ENCODE peak calls at places on chromosomes 6 and 20, in ten cellular contexts. I, M, G, F, C, B, L, Y, Q and O are unnamed samples.

GRCh38 chr6:118562959-118563358 is 14.9 kb downstream of the PLN start:
- DNase-seq in C (no peak), I (no peak), Q (no peak), M (peak; percentile 58), B (no peak), F (no peak), G (no peak), L (peak; percentile 64), Y (no peak), O (no peak)

GRCh38 chr6:152605901-152606390 is 31.2 kb downstream of the SYNE1 start:
- DNase-seq in I (no peak), G (no peak), Y (no peak), F (no peak), B (no peak), M (no peak), Q (no peak), L (peak; percentile 24), C (no peak), O (no peak)

GRCh38 chr6:87742106-87742505 is 40.1 kb upstream of the AKIRIN2 start:
- DNase-seq in Y (peak; percentile 80), I (peak; percentile 25), B (no peak), L (no peak), C (no peak), Q (no peak), G (peak; percentile 40), F (peak; percentile 13), M (no peak), O (no peak)

GRCh38 chr6:69917834-69918233 is 51.5 kb downstream of the COL19A1 start:
- DNase-seq in Q (no peak), B (no peak), G (no peak), F (no peak), I (no peak), C (peak; percentile 79), Y (no peak), M (peak; percentile 72), L (peak; percentile 81), O (no peak)

GRCh38 chr6:107819976-107820551 is 4.0 kb downstream of the SCML4 start:
- DNase-seq in I (no peak), C (no peak), B (no peak), M (peak; percentile 39), G (no peak), Y (no peak), Q (no peak), F (no peak), L (no peak), O (no peak)

GRCh38 chr6:31420546-31420945 is 17.2 kb downstream of the MICA start:
- DNase-seq in F (no peak), Y (no peak), C (no peak), L (no peak), B (no peak), Q (no peak), G (no peak), M (no peak), I (no peak), O (no peak)

GRCh38 chr6:146594495-146594894 is 4.3 kb upstream of the ADGB start:
- DNase-seq in G (no peak), L (no peak), Y (no peak), F (no peak), I (no peak), B (no peak), Q (no peak), C (no peak), M (no peak), O (no peak)

GRCh38 chr6:139050770-139051313 is 22.3 kb downstream of the ABRACL start:
- DNase-seq in Q (no peak), M (no peak), C (no peak), I (no peak), Y (no peak), G (no peak), L (no peak), F (no peak), B (peak; percentile 16), O (no peak)

GRCh38 chr20:38065764-38066375 is 32.3 kb downstream of the RPRD1B start:
- DNase-seq in G (no peak), Q (no peak), B (no peak), I (no peak), Y (no peak), F (no peak), M (no peak), L (no peak), C (no peak), O (no peak)

GRCh38 chr6:113137411-113137810 is 719.7 kb upstream of the MARCKS start:
- DNase-seq in F (no peak), G (no peak), Q (no peak), L (peak; percentile 71), B (peak; percentile 20), M (peak; percentile 41), C (no peak), I (no peak), Y (peak; percentile 77), O (no peak)

GRCh38 chr20:16761305-16761829 is 13.2 kb downstream of the OTOR start:
- DNase-seq in C (peak; percentile 42), G (peak; percentile 43), Q (peak; percentile 12), L (peak; percentile 67), M (peak; percentile 67), F (no peak), B (peak; percentile 49), Y (no peak), I (peak; percentile 24), O (peak; percentile 1)

GRCh38 chr20:23415958-23416583 is 5.2 kb downstream of the NAPB start:
- DNase-seq in C (no peak), F (no peak), B (no peak), Y (no peak), I (no peak), Q (no peak), M (peak; percentile 38), L (no peak), G (no peak), O (no peak)

GRCh38 chr6:156762547-156762946 is 14.6 kb upstream of the ARID1B start:
- DNase-seq in L (no peak), M (no peak), F (no peak), B (no peak), Y (no peak), I (no peak), G (no peak), C (no peak), Q (no peak), O (no peak)

GRCh38 chr6:106488494-106489369 is 128.2 kb downstream of the CRYBG1 start:
- DNase-seq in C (no peak), L (peak; percentile 73), I (no peak), Q (no peak), G (no peak), B (no peak), F (no peak), Y (no peak), M (peak; percentile 18), O (no peak)

GRCh38 chr6:53811746-53812145 is 16.9 kb downstream of the LRRC1 start:
- DNase-seq in F (no peak), B (no peak), Y (no peak), I (no peak), L (no peak), C (no peak), Q (no peak), G (no peak), M (no peak), O (no peak)

GRCh38 chr20:20897922-20898321 is 185.5 kb upstream of the RALGAPA2 start:
- DNase-seq in Q (no peak), B (no peak), G (no peak), I (no peak), L (no peak), C (no peak), Y (no peak), F (no peak), M (no peak), O (no peak)

GRCh38 chr20:48178607-48179006 is 393.3 kb upstream of the SULF2 start:
- DNase-seq in C (no peak), I (no peak), M (no peak), B (no peak), Q (no peak), L (no peak), F (no peak), Y (no peak), G (no peak), O (no peak)

GRCh38 chr6:26251354-26252081 is 113.5 kb upstream of the BTN3A2 start:
- DNase-seq in F (no peak), M (peak; percentile 95), L (peak; percentile 96), Y (peak; percentile 77), I (peak; percentile 15), Q (peak; percentile 38), B (no peak), C (no peak), G (peak; percentile 78), O (no peak)

GRCh38 chr6:15293674-15294073 is 47.8 kb downstream of the JARID2 start:
- DNase-seq in F (no peak), B (no peak), Q (no peak), C (no peak), M (no peak), L (no peak), I (no peak), G (no peak), Y (no peak), O (no peak)

GRCh38 chr20:17860306-17861197 is 108.0 kb downstream of the SNX5 start:
- DNase-seq in L (no peak), C (no peak), F (no peak), B (no peak), Y (peak; percentile 62), Q (no peak), M (no peak), G (no peak), I (no peak), O (no peak)

GRCh38 chr20:62367136-62367482 is at the start of gene LAMA5:
- DNase-seq in M (peak; percentile 52), G (peak; percentile 89), F (no peak), B (no peak), C (no peak), L (no peak), Q (no peak), Y (no peak), I (no peak), O (no peak)

GRCh38 chr20:8067082-8067481 is 47.5 kb upstream of the TMX4 start:
- DNase-seq in G (no peak), I (no peak), Y (no peak), F (no peak), M (no peak), C (no peak), Q (no peak), L (no peak), B (no peak), O (no peak)

GRCh38 chr6:137767931-137768690 is 98.9 kb upstream of the TNFAIP3 start:
- DNase-seq in M (peak; percentile 75), G (peak; percentile 37), L (peak; percentile 72), Y (no peak), B (no peak), Q (no peak), I (no peak), F (no peak), C (no peak), O (no peak)

GRCh38 chr6:41063884-41064285 is 8.3 kb downstream of the OARD1 start:
- DNase-seq in F (no peak), I (no peak), M (no peak), G (no peak), L (no peak), Q (no peak), C (no peak), Y (no peak), B (no peak), O (no peak)

GRCh38 chr6:111888928-111889696 is 15.9 kb upstream of the FYN start:
- DNase-seq in L (peak; percentile 48), M (peak; percentile 61), C (no peak), B (peak; percentile 52), F (no peak), Q (no peak), Y (no peak), I (no peak), G (no peak), O (no peak)

GRCh38 chr6:135451617-135452190 is 45.8 kb downstream of the AHI1 start:
- DNase-seq in G (no peak), M (peak; percentile 54), L (peak; percentile 61), B (no peak), I (no peak), C (no peak), Q (no peak), Y (no peak), F (no peak), O (peak; percentile 4)

GRCh38 chr20:55446301-55446700 is 559.0 kb downstream of the CBLN4 start:
- DNase-seq in F (no peak), M (no peak), Y (no peak), G (no peak), I (no peak), L (no peak), B (no peak), Q (no peak), C (no peak), O (no peak)

GRCh38 chr6:28794175-28795002 is 129.4 kb downstream of the TRIM27 start:
- DNase-seq in B (no peak), G (no peak), F (no peak), C (no peak), L (peak; percentile 29), I (no peak), Y (no peak), M (peak; percentile 49), Q (no peak), O (no peak)